ENCODE peak calls at places on chromosomes 1 and 21, in five cellular contexts. N is aorta; W is stimulated activated CD4-positive, alpha-beta T cell treated with anti-CD3 and anti-CD28 coated beads, Interleukin-12 subunit alpha, Interleukin-12 subunit beta, amount 100 ng/mL, for 4 hours; J is caudate nucleus; H is ovary. O is an unnamed sample.
A peak's percentile ranks its signal among the peaks of the same experiment; 100 is the strongest.

GRCh38 chr21:27189870-27190269 is 223.0 kb upstream of the ADAMTS5 start:
- DNase-seq in N (no peak), W (no peak), J (no peak), H (no peak), O (no peak)

GRCh38 chr1:116982319-116983004 is 19.1 kb upstream of the CD101 start:
- DNase-seq in N (no peak), W (no peak), J (no peak), H (no peak), O (no peak)

GRCh38 chr1:84478876-84479868 is at the start of gene RPF1:
- DNase-seq in N (peak; percentile 91), W (peak; percentile 71), J (peak; percentile 78), H (peak; percentile 68), O (peak; percentile 72)

GRCh38 chr1:227399152-227399730 is 80.9 kb upstream of the CDC42BPA start:
- DNase-seq in N (no peak), W (no peak), J (no peak), H (no peak), O (no peak)

GRCh38 chr21:41510500-41510899 is 2.5 kb upstream of the TMPRSS2 start:
- DNase-seq in N (no peak), W (no peak), J (no peak), H (no peak), O (no peak)

GRCh38 chr1:5108740-5109139 is 454.3 kb downstream of the AJAP1 start:
- DNase-seq in N (no peak), W (no peak), J (no peak), H (no peak), O (no peak)

GRCh38 chr1:3248416-3249141 is 179.6 kb downstream of the PRDM16 start:
- DNase-seq in N (no peak), W (no peak), J (no peak), H (no peak), O (no peak)

GRCh38 chr1:181104790-181105133 is 16.3 kb downstream of the IER5 start:
- DNase-seq in N (peak; percentile 85), W (peak; percentile 23), J (no peak), H (peak; percentile 45), O (peak; percentile 40)

GRCh38 chr1:55275151-55275748 is 60.1 kb upstream of the USP24 start:
- DNase-seq in N (no peak), W (no peak), J (peak; percentile 60), H (no peak), O (no peak)

GRCh38 chr1:110556471-110556807 is 37.5 kb upstream of the KCNA10 start:
- DNase-seq in N (no peak), W (no peak), J (peak; percentile 97), H (no peak), O (no peak)

GRCh38 chr1:187689137-187689536 is 860.4 kb downstream of the PLA2G4A start:
- DNase-seq in N (no peak), W (no peak), J (no peak), H (no peak), O (no peak)

GRCh38 chr1:159443063-159443750 is 3.7 kb downstream of the OR10J1 start:
- DNase-seq in N (no peak), W (no peak), J (no peak), H (no peak), O (no peak)

GRCh38 chr1:98924971-98925370 is 79.7 kb downstream of the PLPPR5 start:
- DNase-seq in N (no peak), W (no peak), J (no peak), H (no peak), O (no peak)

GRCh38 chr21:25898671-25899070 is 163.9 kb downstream of the GABPA start:
- DNase-seq in N (no peak), W (no peak), J (no peak), H (no peak), O (no peak)

GRCh38 chr1:248804771-248805681 is 20.7 kb downstream of the SH3BP5L start:
- DNase-seq in N (no peak), W (no peak), J (no peak), H (no peak), O (no peak)

GRCh38 chr1:28161770-28162550 is 14.5 kb downstream of the PTAFR start:
- DNase-seq in N (peak; percentile 5), W (no peak), J (no peak), H (no peak), O (no peak)

GRCh38 chr1:173005196-173005864 is 45.4 kb downstream of the TNFSF18 start:
- DNase-seq in N (no peak), W (no peak), J (no peak), H (no peak), O (no peak)

GRCh38 chr1:52636701-52637695 is 4.0 kb downstream of the SHISAL2A start:
- DNase-seq in N (no peak), W (peak; percentile 41), J (no peak), H (no peak), O (peak; percentile 37)

GRCh38 chr1:47618222-47618720 is 180.4 kb downstream of the FOXD2 start:
- DNase-seq in N (no peak), W (no peak), J (no peak), H (peak; percentile 3), O (no peak)

GRCh38 chr1:38029081-38029681 is 16.6 kb downstream of the UTP11 start:
- DNase-seq in N (no peak), W (no peak), J (no peak), H (peak; percentile 35), O (no peak)

GRCh38 chr21:44909719-44910118 is 11.0 kb downstream of the ITGB2 start:
- DNase-seq in N (no peak), W (no peak), J (no peak), H (no peak), O (no peak)

GRCh38 chr1:85578321-85579295 is 2.0 kb upstream of the CCN1 start:
- DNase-seq in N (no peak), W (no peak), J (no peak), H (no peak), O (no peak)

GRCh38 chr1:158520021-158520420 is 34.2 kb downstream of the OR6Y1 start:
- DNase-seq in N (no peak), W (no peak), J (no peak), H (no peak), O (no peak)